ENCODE peak calls at places on chromosomes 11 and 22, in seven cellular contexts. T is NT2/D1, C is esophagus muscularis mucosa, P is PC-9, L is GM23338, N is OCI-LY7, J is left lung. V is an unnamed sample. For H3K36me3 and H3K4me1, the result is how much of the 10 kb centered on the place peaks cover.

GRCh38 chr11:125090816-125091215 is 20.6 kb downstream of the TMEM218 start:
- DNase-seq in C (no peak), T (no peak), N (no peak), L (no peak), P (no peak), J (no peak), V (no peak)

GRCh38 chr11:35012467-35013191 is 96.2 kb downstream of the PDHX start:
- DNase-seq in P (no peak), J (no peak), C (no peak), T (no peak), L (no peak), N (no peak), V (no peak)

GRCh38 chr11:73931039-73931645 is 19.7 kb upstream of the DNAJB13 start:
- DNase-seq in N (peak), J (no peak), L (peak), P (peak), C (no peak), T (peak), V (peak)

GRCh38 chr11:19218216-19218615 is 16.4 kb upstream of the CSRP3 start:
- DNase-seq in P (no peak), C (peak), L (no peak), N (no peak), J (no peak), T (no peak), V (no peak)

GRCh38 chr11:13238879-13239514 is 38.6 kb upstream of the BMAL1 start:
- DNase-seq in N (peak), J (no peak), C (no peak), T (no peak), L (peak), P (no peak), V (peak)

GRCh38 chr11:14308114-14308896 is 50.7 kb downstream of the RRAS2 start:
- DNase-seq in T (no peak), J (no peak), L (peak), C (no peak), P (no peak), N (peak), V (peak)

GRCh38 chr22:30245985-30246901 is at the start of gene LIF:
- DNase-seq in N (no peak), C (no peak), L (peak), T (no peak), J (peak), P (no peak), V (peak)

GRCh38 chr11:35330156-35330889 is 89.0 kb downstream of the SLC1A2 start:
- DNase-seq in C (no peak), J (no peak), N (no peak), P (no peak), T (no peak), L (peak), V (no peak)

GRCh38 chr11:87560352-87560751 is 522.6 kb downstream of the TMEM135 start:
- DNase-seq in P (no peak), C (no peak), N (no peak), L (no peak), J (no peak), T (no peak), V (no peak)

GRCh38 chr11:44784438-44784760 is 57.6 kb downstream of the TSPAN18 start:
- DNase-seq in N (no peak), T (no peak), L (no peak), J (no peak), C (no peak), P (no peak), V (no peak)

GRCh38 chr11:315051-315481 is 1.2 kb downstream of the IFITM1 start:
- DNase-seq in C (no peak), T (no peak), P (no peak), N (no peak), J (peak), L (no peak), V (peak)

GRCh38 chr11:12693485-12694181 is 19.4 kb downstream of the TEAD1 start:
- DNase-seq in C (no peak), P (peak), T (no peak), J (peak), N (peak), L (no peak), V (peak)

GRCh38 chr11:127890026-127890611 is 697.2 kb downstream of the ETS1 start:
- DNase-seq in T (no peak), N (no peak), P (no peak), J (no peak), C (no peak), L (no peak), V (no peak)

GRCh38 chr11:70716986-70717775 is 318.9 kb downstream of the CTTN start:
- DNase-seq in J (no peak), N (no peak), P (no peak), T (no peak), C (no peak), L (no peak), V (no peak)
- H3K4me3 ChIP-seq in J (no peak), N (no peak), P (no peak), T (no peak), C (no peak), L (no peak), V (no peak)

GRCh38 chr22:49592780-49593501 is 234.7 kb downstream of the BRD1 start:
- DNase-seq in C (no peak), P (no peak), L (no peak), J (no peak), T (no peak), N (no peak), V (no peak)

GRCh38 chr22:49595465-49596078 is 232.1 kb downstream of the BRD1 start:
- DNase-seq in P (no peak), J (no peak), N (no peak), C (no peak), T (no peak), L (no peak), V (no peak)

GRCh38 chr22:49590851-49591445 is 236.7 kb downstream of the BRD1 start:
- DNase-seq in J (peak), P (no peak), T (no peak), N (no peak), C (no peak), L (no peak), V (no peak)

GRCh38 chr22:49594078-49594477 is 233.6 kb downstream of the BRD1 start:
- DNase-seq in T (no peak), C (no peak), J (no peak), N (no peak), P (no peak), L (no peak), V (no peak)

DNA sequence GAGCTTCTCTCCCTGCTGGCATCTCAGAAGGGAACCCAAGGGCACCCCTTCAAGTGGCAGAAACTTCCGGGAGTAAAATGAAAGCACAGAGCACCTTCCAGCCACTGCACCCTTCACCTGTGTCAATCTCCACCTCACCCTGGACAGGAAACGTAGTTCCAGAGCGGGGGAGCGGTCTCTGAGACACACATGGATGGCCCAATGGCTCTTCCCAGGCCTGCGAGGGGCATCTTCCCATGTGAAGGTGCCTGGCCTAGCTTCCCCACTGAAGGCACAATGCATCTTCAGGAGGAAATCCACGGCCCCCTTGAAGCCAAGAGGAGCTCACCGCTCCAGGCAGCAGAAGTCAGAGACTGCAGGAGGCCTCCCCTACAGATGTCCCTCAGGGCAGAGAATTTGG is 234.2 kb downstream of the BRD1 start:
- DNase-seq in T (no peak), N (no peak), C (no peak), L (no peak), J (no peak), P (no peak), V (no peak)
- H3K36me3 ChIP-seq in T (under half), N (under half), C (under half), L (under half), J (under half), P (under half), V (under half)

GRCh38 chr22:33397381-33397907 is 339.3 kb upstream of the SYN3 start:
- DNase-seq in L (no peak), P (no peak), N (no peak), C (no peak), J (no peak), T (no peak), V (no peak)
- H3K4me1 ChIP-seq in L (under half), P (under half), N (under half), C (under half), J (under half), T (under half), V (under half)

GRCh38 chr22:38565441-38565840 is 4.5 kb downstream of the DMC1 start:
- DNase-seq in L (no peak), N (no peak), T (no peak), C (no peak), J (no peak), P (no peak), V (no peak)
- H3K4me3 ChIP-seq in L (no peak), N (no peak), T (no peak), C (no peak), J (no peak), P (no peak), V (no peak)